ENCODE peak calls at places on chromosomes 6 and 20, in nine cellular contexts. R is H1, M is NB4, H is IMR-90, V is stomach, E is heart left ventricle, W is endothelial cell of umbilical vein, J is transverse colon, A is tibial nerve. B is an unnamed sample.

GRCh38 chr20:62925420-62926228 is 681 bp downstream of the DIDO1 start:
- DNase-seq in E (no peak), W (no peak), R (no peak), H (peak), M (peak), A (no peak), J (peak), V (peak), B (no peak)

GRCh38 chr20:45890077-45890996 is 671 bp downstream of the NEURL2 start:
- DNase-seq in A (peak), W (peak), V (peak), M (no peak), E (peak), R (peak), J (peak), H (peak), B (peak)

GRCh38 chr6:18203786-18204185 is 48.6 kb downstream of the KDM1B start:
- DNase-seq in A (no peak), V (no peak), J (no peak), M (no peak), H (peak), W (no peak), E (no peak), R (no peak), B (no peak)

GRCh38 chr6:52752310-52752709 is 11.0 kb downstream of the GSTA2 start:
- DNase-seq in W (no peak), E (no peak), J (no peak), R (no peak), V (no peak), A (no peak), H (no peak), M (no peak), B (no peak)

GRCh38 chr6:124535299-124535698 is 426.9 kb upstream of the RNF217 start:
- DNase-seq in H (no peak), A (no peak), R (no peak), J (no peak), M (no peak), W (no peak), E (no peak), V (no peak), B (no peak)

GRCh38 chr20:10065154-10065833 is 30.5 kb downstream of the ANKEF1 start:
- DNase-seq in E (no peak), V (no peak), A (no peak), M (peak), W (no peak), H (peak), J (no peak), R (no peak), B (no peak)

GRCh38 chr6:3915076-3915791 is 66.1 kb downstream of the FAM50B start:
- DNase-seq in H (no peak), R (no peak), W (no peak), M (no peak), A (no peak), J (no peak), E (no peak), V (no peak), B (no peak)

GRCh38 chr6:170454512-170455285 is 98.4 kb downstream of the PSMB1 start:
- DNase-seq in A (no peak), R (no peak), W (no peak), E (no peak), V (no peak), M (peak), J (no peak), H (no peak), B (no peak)

GRCh38 chr20:37567671-37568588 is 40.3 kb upstream of the BLCAP start:
- DNase-seq in E (no peak), H (no peak), M (peak), J (no peak), A (no peak), W (peak), R (no peak), V (no peak), B (no peak)

GRCh38 chr20:4883051-4883450 is 118.3 kb downstream of the SLC23A2 start:
- DNase-seq in M (no peak), H (no peak), E (no peak), J (no peak), A (no peak), R (no peak), W (no peak), V (no peak), B (no peak)

GRCh38 chr6:127956260-127956888 is 55.5 kb upstream of the THEMIS start:
- DNase-seq in J (no peak), E (no peak), M (no peak), W (no peak), V (no peak), H (no peak), A (no peak), R (peak), B (no peak)

GRCh38 chr20:49466114-49466912 is 16.2 kb downstream of the KCNB1 start:
- DNase-seq in W (no peak), J (no peak), R (no peak), M (no peak), H (no peak), A (no peak), V (no peak), E (no peak), B (no peak)

GRCh38 chr6:113315879-113316278 is 541.3 kb upstream of the MARCKS start:
- DNase-seq in R (no peak), E (no peak), W (no peak), V (no peak), J (no peak), H (no peak), A (no peak), M (no peak), B (no peak)

GRCh38 chr6:155510879-155511278 is 55.2 kb upstream of the NOX3 start:
- DNase-seq in V (no peak), W (no peak), H (peak), R (no peak), M (no peak), E (no peak), A (no peak), J (no peak), B (no peak)

GRCh38 chr6:117432273-117432672 is 6.5 kb upstream of the ROS1 start:
- DNase-seq in W (no peak), H (no peak), J (no peak), R (no peak), E (no peak), V (no peak), M (no peak), A (no peak), B (no peak)

GRCh38 chr6:53492860-53493634 is 51.9 kb downstream of the GCLC start:
- DNase-seq in W (peak), H (peak), J (no peak), A (no peak), R (no peak), E (no peak), V (no peak), M (peak), B (no peak)

GRCh38 chr6:29559524-29560287 is at the start of gene UBD:
- DNase-seq in J (no peak), A (no peak), R (no peak), W (no peak), E (no peak), H (no peak), V (no peak), M (no peak), B (no peak)
- TF ChIP-seq POLR2A in J (no peak), A (no peak), R (no peak), W (no peak), E (no peak), H (no peak), V (no peak), M (no peak), B (no peak)

DNA sequence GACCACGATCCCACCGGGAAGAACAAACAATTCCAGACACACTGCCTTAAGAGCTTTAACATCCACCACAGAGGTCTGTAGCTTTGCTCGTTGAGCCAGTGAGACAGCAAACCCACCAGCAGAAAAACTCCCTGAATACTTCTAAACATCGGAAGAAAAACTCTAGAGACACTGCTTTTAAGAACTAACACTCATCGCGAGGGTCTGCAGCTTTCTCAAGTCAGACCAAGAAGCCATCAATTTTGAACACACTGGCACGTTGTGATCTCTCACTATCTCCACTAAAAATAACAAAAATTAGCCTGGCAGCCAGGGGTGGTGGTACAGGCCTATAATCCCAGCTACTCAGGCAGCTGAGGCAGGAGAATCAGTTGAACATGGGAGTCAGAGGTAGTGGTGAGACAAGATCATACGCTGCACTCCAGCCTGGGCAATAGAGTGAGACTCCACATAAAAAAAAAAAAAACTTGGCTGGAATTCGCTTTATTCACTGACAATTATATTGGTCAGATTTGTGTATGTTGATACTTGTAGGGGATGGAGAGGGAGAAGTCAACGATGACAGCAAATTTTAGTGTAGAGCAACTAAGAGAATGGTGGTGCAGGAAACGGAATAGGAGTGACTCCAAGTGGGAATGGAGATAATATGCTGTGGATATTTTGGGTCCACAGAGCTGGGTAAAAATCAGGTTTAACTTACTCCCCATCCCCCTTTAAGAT is 860 bp upstream of the TMEM14C start:
- DNase-seq in W (no peak), R (no peak), E (no peak), A (no peak), J (no peak), M (no peak), H (no peak), V (no peak), B (no peak)
- TF ChIP-seq POLR2A in W (no peak), R (peak), E (no peak), A (no peak), J (no peak), M (no peak), H (no peak), V (no peak), B (no peak)

DNA sequence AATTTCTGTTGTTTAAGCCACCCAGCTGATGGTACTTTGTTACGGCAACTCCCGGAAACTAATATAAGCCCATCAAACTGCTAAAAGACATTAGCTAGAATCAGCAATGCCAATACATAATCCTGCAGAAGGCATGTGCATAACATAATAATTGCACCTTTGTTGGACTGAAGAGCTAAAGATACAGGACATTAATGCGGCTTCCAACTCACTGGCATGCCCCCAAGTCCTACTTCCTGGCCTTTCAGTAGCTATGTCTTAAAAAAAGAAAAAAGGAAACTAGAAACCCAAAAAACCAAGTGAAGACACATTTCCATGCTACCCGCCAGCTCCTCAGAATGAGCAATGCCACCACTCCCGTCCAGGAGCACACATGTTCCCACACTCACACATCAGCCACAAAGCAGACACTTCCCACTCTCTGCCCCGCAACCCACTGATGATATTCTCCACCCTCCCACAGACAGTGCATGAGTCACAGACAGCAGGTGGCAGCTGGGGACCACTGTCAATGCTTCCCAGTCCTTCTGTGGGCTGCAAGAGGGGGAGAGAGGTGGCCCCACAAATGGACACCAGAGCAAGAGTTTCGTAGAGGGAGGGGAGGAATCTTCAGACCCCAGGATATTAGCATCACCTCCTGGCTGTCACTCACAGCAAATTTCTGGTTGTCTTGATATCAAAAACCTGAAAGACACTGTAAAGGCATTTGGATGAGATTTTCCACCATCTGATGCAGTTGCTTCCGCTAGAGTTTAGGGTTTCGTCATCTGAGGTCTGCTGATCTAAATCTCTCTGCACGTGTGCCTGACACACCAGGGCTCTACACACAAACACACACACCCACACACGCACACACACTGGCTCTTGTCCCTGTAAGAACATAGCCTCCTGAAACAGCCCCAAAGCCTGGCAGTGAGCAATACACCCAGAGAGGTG is 32.8 kb downstream of the GFOD1 start:
- DNase-seq in H (peak), W (peak), M (peak), V (peak), J (peak), R (no peak), A (no peak), E (peak), B (no peak)
- TF ChIP-seq POLR2A in H (no peak), W (no peak), M (no peak), V (no peak), J (no peak), R (no peak), A (no peak), E (no peak), B (no peak)

GRCh38 chr6:30781362-30781696 is 37.0 kb upstream of the IER3 start:
- DNase-seq in W (no peak), M (no peak), H (no peak), J (no peak), R (no peak), A (no peak), V (no peak), E (no peak), B (no peak)

GRCh38 chr6:30780642-30780920 is 36.2 kb upstream of the IER3 start:
- DNase-seq in M (no peak), W (no peak), A (no peak), V (no peak), H (no peak), R (no peak), J (no peak), E (no peak), B (no peak)

GRCh38 chr6:30782425-30783014 is 38.2 kb upstream of the IER3 start:
- DNase-seq in M (no peak), V (no peak), A (no peak), J (no peak), E (no peak), R (no peak), H (peak), W (no peak), B (no peak)

GRCh38 chr6:30779850-30780641 is 35.7 kb upstream of the IER3 start:
- DNase-seq in H (no peak), J (no peak), E (no peak), V (no peak), M (no peak), W (no peak), R (no peak), A (no peak), B (no peak)

DNA sequence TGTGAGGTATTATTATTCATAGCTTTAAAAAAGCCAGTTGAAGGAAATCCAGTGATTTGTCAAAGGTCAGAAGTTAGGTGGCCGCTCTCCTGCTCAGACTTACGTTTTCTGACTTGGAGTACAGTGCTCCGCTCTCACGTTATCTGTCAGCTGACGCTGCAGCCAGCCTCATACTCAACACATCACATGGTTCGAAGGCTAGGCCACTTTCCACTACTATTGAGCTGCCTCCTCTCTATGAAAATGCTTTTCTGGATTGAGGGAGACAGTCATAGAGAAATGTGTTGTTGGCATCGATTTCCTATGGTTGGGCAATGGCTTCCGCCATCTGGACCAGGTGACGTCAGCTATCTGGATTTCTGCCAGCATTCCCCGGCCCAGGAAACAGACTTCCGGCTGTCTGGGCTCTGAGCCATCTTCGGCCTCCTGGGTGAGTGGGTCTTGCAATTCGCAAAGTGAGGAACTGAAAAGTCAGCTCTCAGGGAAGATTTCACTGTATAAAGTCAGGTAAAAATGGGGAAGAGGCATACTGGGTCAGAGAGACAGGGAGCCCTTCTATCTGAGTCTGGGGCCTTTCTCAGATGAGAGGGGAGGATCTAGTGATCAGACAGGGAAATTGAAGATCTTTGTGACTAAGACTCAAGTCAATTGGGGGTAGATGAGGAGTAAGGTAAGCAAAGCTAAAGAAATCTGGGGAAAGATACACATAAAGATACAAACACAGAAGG is 37.5 kb upstream of the IER3 start:
- DNase-seq in M (peak), H (peak), J (peak), R (no peak), V (peak), A (peak), E (peak), W (peak), B (peak)
- TF ChIP-seq POLR2A in M (no peak), H (peak), J (no peak), R (no peak), V (no peak), A (no peak), E (no peak), W (peak), B (no peak)

GRCh38 chr6:82246802-82247633 is 526 bp downstream of the IBTK start:
- DNase-seq in H (peak), J (peak), A (no peak), W (peak), V (peak), M (peak), R (no peak), E (peak), B (peak)

GRCh38 chr6:82246370-82246769 is 1.2 kb downstream of the IBTK start:
- DNase-seq in M (no peak), E (no peak), V (no peak), R (no peak), J (no peak), W (no peak), A (no peak), H (no peak), B (no peak)

GRCh38 chr6:82249381-82250253 is 2.1 kb upstream of the IBTK start:
- DNase-seq in M (no peak), A (no peak), R (no peak), E (no peak), V (no peak), H (no peak), J (no peak), W (no peak), B (no peak)

GRCh38 chr6:82247634-82248232 is at the start of gene IBTK:
- DNase-seq in M (peak), A (peak), E (peak), W (peak), V (peak), R (peak), J (peak), H (peak), B (peak)

GRCh38 chr6:82248233-82248735 is 740 bp upstream of the IBTK start:
- DNase-seq in R (no peak), A (no peak), M (peak), V (peak), E (no peak), W (no peak), J (peak), H (peak), B (no peak)
- TF ChIP-seq POLR2A in R (no peak), A (no peak), M (no peak), V (no peak), E (no peak), W (no peak), J (peak), H (no peak), B (no peak)

GRCh38 chr20:24752612-24753011 is 196.5 kb upstream of the CST7 start:
- DNase-seq in R (no peak), M (no peak), J (no peak), H (no peak), V (no peak), W (no peak), E (no peak), A (no peak), B (no peak)
- TF ChIP-seq POLR2A in R (no peak), M (no peak), J (no peak), H (no peak), V (no peak), W (no peak), E (no peak), A (no peak), B (no peak)

B was measured in breast epithelium.